ENCODE peak calls at places on chromosome 3, in seven cellular contexts. One of them, this sample, is unnamed.

GRCh38 chr3:107285197-107285596 is 92.0 kb upstream of the CCDC54 start:
- DNase-seq in stimulated activated CD4-positive, alpha-beta T cell treated with anti-CD3 and anti-CD28 coated beads, Interleukin-2, amount 100 ng/mL, for 48 hours: no peak
- DNase-seq in left ventricle myocardium inferior: no peak
- DNase-seq in PC-3: peak
- DNase-seq in posterior vena cava: no peak
- DNase-seq in HuH-7: no peak
- DNase-seq in activated naive CD8-positive, alpha-beta T cell treated with anti-CD3 and anti-CD28 coated beads for 36 hours: no peak
- DNase-seq in this sample: peak

GRCh38 chr3:157693762-157694161 is 190.5 kb upstream of the VEPH1 start:
- DNase-seq in stimulated activated CD4-positive, alpha-beta T cell treated with anti-CD3 and anti-CD28 coated beads, Interleukin-2, amount 100 ng/mL, for 48 hours: no peak
- DNase-seq in left ventricle myocardium inferior: no peak
- DNase-seq in PC-3: no peak
- DNase-seq in posterior vena cava: no peak
- DNase-seq in HuH-7: no peak
- DNase-seq in activated naive CD8-positive, alpha-beta T cell treated with anti-CD3 and anti-CD28 coated beads for 36 hours: no peak
- DNase-seq in this sample: no peak

GRCh38 chr3:42010530-42010929 is 48.6 kb upstream of the ULK4 start:
- DNase-seq in stimulated activated CD4-positive, alpha-beta T cell treated with anti-CD3 and anti-CD28 coated beads, Interleukin-2, amount 100 ng/mL, for 48 hours: no peak
- DNase-seq in left ventricle myocardium inferior: no peak
- DNase-seq in PC-3: no peak
- DNase-seq in posterior vena cava: peak
- DNase-seq in HuH-7: no peak
- DNase-seq in activated naive CD8-positive, alpha-beta T cell treated with anti-CD3 and anti-CD28 coated beads for 36 hours: no peak
- DNase-seq in this sample: no peak

GRCh38 chr3:127137757-127138536 is 55.0 kb upstream of the PRR23E start:
- DNase-seq in stimulated activated CD4-positive, alpha-beta T cell treated with anti-CD3 and anti-CD28 coated beads, Interleukin-2, amount 100 ng/mL, for 48 hours: no peak
- DNase-seq in left ventricle myocardium inferior: no peak
- DNase-seq in PC-3: no peak
- DNase-seq in posterior vena cava: no peak
- DNase-seq in HuH-7: no peak
- DNase-seq in activated naive CD8-positive, alpha-beta T cell treated with anti-CD3 and anti-CD28 coated beads for 36 hours: no peak
- DNase-seq in this sample: no peak

GRCh38 chr3:116566478-116566960 is 121.2 kb upstream of the LSAMP start:
- DNase-seq in stimulated activated CD4-positive, alpha-beta T cell treated with anti-CD3 and anti-CD28 coated beads, Interleukin-2, amount 100 ng/mL, for 48 hours: no peak
- DNase-seq in left ventricle myocardium inferior: no peak
- DNase-seq in PC-3: no peak
- DNase-seq in posterior vena cava: no peak
- DNase-seq in HuH-7: no peak
- DNase-seq in activated naive CD8-positive, alpha-beta T cell treated with anti-CD3 and anti-CD28 coated beads for 36 hours: no peak
- DNase-seq in this sample: no peak

GRCh38 chr3:184594386-184595035 is 32.9 kb downstream of the EPHB3 start:
- DNase-seq in stimulated activated CD4-positive, alpha-beta T cell treated with anti-CD3 and anti-CD28 coated beads, Interleukin-2, amount 100 ng/mL, for 48 hours: no peak
- DNase-seq in left ventricle myocardium inferior: no peak
- DNase-seq in PC-3: no peak
- DNase-seq in posterior vena cava: no peak
- DNase-seq in HuH-7: no peak
- DNase-seq in activated naive CD8-positive, alpha-beta T cell treated with anti-CD3 and anti-CD28 coated beads for 36 hours: no peak
- DNase-seq in this sample: no peak

GRCh38 chr3:54188176-54188791 is 65.9 kb downstream of the CACNA2D3 start:
- DNase-seq in stimulated activated CD4-positive, alpha-beta T cell treated with anti-CD3 and anti-CD28 coated beads, Interleukin-2, amount 100 ng/mL, for 48 hours: peak
- DNase-seq in left ventricle myocardium inferior: no peak
- DNase-seq in PC-3: peak
- DNase-seq in posterior vena cava: no peak
- DNase-seq in HuH-7: peak
- DNase-seq in activated naive CD8-positive, alpha-beta T cell treated with anti-CD3 and anti-CD28 coated beads for 36 hours: no peak
- DNase-seq in this sample: peak

GRCh38 chr3:67509471-67510075 is 144.8 kb downstream of the SUCLG2 start:
- DNase-seq in stimulated activated CD4-positive, alpha-beta T cell treated with anti-CD3 and anti-CD28 coated beads, Interleukin-2, amount 100 ng/mL, for 48 hours: no peak
- DNase-seq in left ventricle myocardium inferior: no peak
- DNase-seq in PC-3: no peak
- DNase-seq in posterior vena cava: no peak
- DNase-seq in HuH-7: no peak
- DNase-seq in activated naive CD8-positive, alpha-beta T cell treated with anti-CD3 and anti-CD28 coated beads for 36 hours: no peak
- DNase-seq in this sample: no peak

GRCh38 chr3:123246846-123247245 is 45.1 kb downstream of the SEC22A start:
- DNase-seq in stimulated activated CD4-positive, alpha-beta T cell treated with anti-CD3 and anti-CD28 coated beads, Interleukin-2, amount 100 ng/mL, for 48 hours: no peak
- DNase-seq in left ventricle myocardium inferior: no peak
- DNase-seq in PC-3: no peak
- DNase-seq in posterior vena cava: no peak
- DNase-seq in HuH-7: no peak
- DNase-seq in activated naive CD8-positive, alpha-beta T cell treated with anti-CD3 and anti-CD28 coated beads for 36 hours: no peak
- DNase-seq in this sample: no peak

GRCh38 chr3:143951351-143951971 is 20.2 kb upstream of the DIPK2A start:
- DNase-seq in stimulated activated CD4-positive, alpha-beta T cell treated with anti-CD3 and anti-CD28 coated beads, Interleukin-2, amount 100 ng/mL, for 48 hours: peak
- DNase-seq in left ventricle myocardium inferior: no peak
- DNase-seq in PC-3: peak
- DNase-seq in posterior vena cava: no peak
- DNase-seq in HuH-7: no peak
- DNase-seq in activated naive CD8-positive, alpha-beta T cell treated with anti-CD3 and anti-CD28 coated beads for 36 hours: peak
- DNase-seq in this sample: peak

GRCh38 chr3:105351821-105352220 is 14.9 kb upstream of the ALCAM start:
- DNase-seq in stimulated activated CD4-positive, alpha-beta T cell treated with anti-CD3 and anti-CD28 coated beads, Interleukin-2, amount 100 ng/mL, for 48 hours: no peak
- DNase-seq in left ventricle myocardium inferior: no peak
- DNase-seq in PC-3: peak
- DNase-seq in posterior vena cava: no peak
- DNase-seq in HuH-7: no peak
- DNase-seq in activated naive CD8-positive, alpha-beta T cell treated with anti-CD3 and anti-CD28 coated beads for 36 hours: no peak
- DNase-seq in this sample: peak

This sample was measured in adipocyte.